ENCODE peak calls at places on chromosomes 1 and 21, in five cellular contexts. S, I, N, F and H are unnamed samples.

GRCh38 chr21:42341776-42342542 is 8.8 kb downstream of the TFF2 start:
- DNase-seq in F (no peak), I (no peak), N (no peak), S (no peak), H (no peak)

GRCh38 chr1:6008696-6009095 is 16.5 kb upstream of the NPHP4 start:
- DNase-seq in N (peak), F (no peak), I (no peak), S (no peak), H (no peak)

GRCh38 chr1:58768971-58769808 is 14.7 kb downstream of the JUN start:
- DNase-seq in S (peak), N (no peak), I (peak), F (peak), H (peak)

GRCh38 chr1:16158993-16159831 is 3.3 kb upstream of the EPHA2 start:
- DNase-seq in N (peak), S (no peak), I (no peak), F (no peak), H (no peak)

GRCh38 chr1:53294557-53294956 is 33.3 kb downstream of the LRP8 start:
- DNase-seq in N (peak), F (no peak), I (peak), S (no peak), H (peak)

GRCh38 chr1:214970016-214970415 is 112.5 kb upstream of the KCNK2 start:
- DNase-seq in I (no peak), F (no peak), N (no peak), S (no peak), H (no peak)

GRCh38 chr1:147287133-147287865 is 44.8 kb downstream of the CHD1L start:
- DNase-seq in N (no peak), S (no peak), F (no peak), I (no peak), H (peak)

GRCh38 chr1:44643721-44644330 is 30.5 kb downstream of the TMEM53 start:
- DNase-seq in S (no peak), N (peak), I (no peak), F (no peak), H (no peak)

GRCh38 chr1:150258275-150258666 is 697 bp downstream of the CA14 start:
- DNase-seq in I (no peak), F (peak), S (no peak), N (no peak), H (no peak)

GRCh38 chr21:29511076-29511475 is 212.4 kb downstream of the BACH1 start:
- DNase-seq in S (no peak), F (no peak), I (no peak), N (no peak), H (no peak)

GRCh38 chr1:30724175-30724574 is 790 bp upstream of the MATN1 start:
- DNase-seq in F (no peak), I (no peak), N (peak), S (no peak), H (no peak)
- TF ChIP-seq CTCF in F (peak), I (peak), N (no peak), S (no peak), H (peak)

DNA sequence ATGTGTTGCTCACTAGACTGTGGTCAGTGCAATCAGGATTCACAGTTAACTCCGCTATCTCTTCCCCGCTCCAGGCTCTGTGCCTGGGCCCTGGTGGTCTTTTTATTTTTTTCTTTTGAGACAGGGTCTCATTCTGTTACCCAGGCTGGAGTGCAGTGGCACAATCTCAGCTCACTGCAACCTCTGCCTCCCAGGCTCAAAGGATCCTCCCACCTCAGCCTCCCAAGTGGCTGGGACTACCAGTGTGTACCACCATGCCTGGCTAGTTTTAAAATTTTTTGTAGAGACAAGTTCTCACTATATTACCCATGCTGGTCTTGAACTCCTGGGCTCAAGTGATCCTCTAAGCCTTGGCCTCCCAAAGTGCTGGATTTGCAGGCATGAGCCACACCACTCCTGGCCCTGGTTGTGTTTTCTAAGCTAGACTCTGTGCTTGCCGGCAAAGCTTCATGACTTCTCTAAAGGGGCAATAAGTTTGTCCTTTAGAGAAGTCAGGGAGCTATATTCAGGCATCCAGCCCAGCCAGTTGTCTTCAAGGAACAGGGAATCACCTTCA is 1.4 kb downstream of the RCSD1 start:
- DNase-seq in N (no peak), S (no peak), F (no peak), I (no peak), H (no peak)
- H3K4me3 ChIP-seq in N (no peak), S (peak), F (no peak), I (no peak), H (no peak)

GRCh38 chr1:228265167-228265566 is 57.3 kb downstream of the OBSCN start:
- DNase-seq in S (no peak), F (no peak), N (no peak), I (no peak), H (peak)
- TF ChIP-seq CTCF in S (no peak), F (peak), N (peak), I (peak), H (peak)

GRCh38 chr1:237868814-237869600 is 21.7 kb downstream of the ZP4 start:
- DNase-seq in S (no peak), I (no peak), F (no peak), N (no peak), H (no peak)

GRCh38 chr1:237863234-237863633 is 27.5 kb downstream of the ZP4 start:
- DNase-seq in I (no peak), S (no peak), F (no peak), N (no peak), H (no peak)

GRCh38 chr1:237861944-237862343 is 28.8 kb downstream of the ZP4 start:
- DNase-seq in F (no peak), N (no peak), S (no peak), I (no peak), H (no peak)

GRCh38 chr1:237867380-237867888 is 23.3 kb downstream of the ZP4 start:
- DNase-seq in I (no peak), N (no peak), F (peak), S (no peak), H (no peak)

GRCh38 chr1:237864338-237865244 is 26.1 kb downstream of the ZP4 start:
- DNase-seq in F (peak), I (peak), N (no peak), S (no peak), H (peak)
- H3K4me3 ChIP-seq in F (no peak), I (no peak), N (peak), S (no peak), H (no peak)

GRCh38 chr1:235835226-235835625 is 31.5 kb downstream of the LYST start:
- DNase-seq in S (no peak), N (no peak), F (no peak), I (no peak), H (peak)
- TF ChIP-seq CTCF in S (no peak), N (no peak), F (no peak), I (no peak), H (no peak)

GRCh38 chr21:46456750-46457149 is 1.9 kb upstream of the DIP2A start:
- DNase-seq in I (no peak), N (no peak), F (no peak), S (no peak), H (no peak)

GRCh38 chr21:46457801-46458314 is 833 bp upstream of the DIP2A start:
- DNase-seq in S (no peak), N (no peak), F (no peak), I (peak), H (peak)

GRCh38 chr21:46458315-46459023 is at the start of gene DIP2A:
- DNase-seq in I (peak), F (peak), S (peak), N (peak), H (peak)

GRCh38 chr21:46459356-46460112 is 843 bp downstream of the DIP2A start:
- DNase-seq in N (peak), I (no peak), F (peak), S (peak), H (peak)

DNA sequence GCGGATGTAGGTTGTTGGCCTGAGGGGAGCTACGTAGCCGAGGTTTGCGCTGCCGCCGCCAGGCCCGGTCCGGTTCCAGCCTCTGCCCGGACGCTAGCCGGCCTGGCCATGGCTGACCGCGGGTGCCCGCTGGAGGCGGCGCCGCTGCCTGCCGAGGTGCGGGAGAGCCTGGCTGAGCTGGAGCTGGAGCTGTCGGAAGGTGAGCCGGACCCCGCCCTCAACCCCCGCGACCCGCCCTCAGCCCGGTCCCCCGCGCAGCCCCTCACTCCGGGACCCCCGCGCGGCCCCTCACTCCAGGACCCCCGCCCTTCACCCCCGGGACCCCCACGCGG is 299 bp downstream of the DIP2A start:
- DNase-seq in F (no peak), I (no peak), S (no peak), N (no peak), H (no peak)
- H3K4me3 ChIP-seq in F (peak), I (peak), S (peak), N (peak), H (peak)

DNA sequence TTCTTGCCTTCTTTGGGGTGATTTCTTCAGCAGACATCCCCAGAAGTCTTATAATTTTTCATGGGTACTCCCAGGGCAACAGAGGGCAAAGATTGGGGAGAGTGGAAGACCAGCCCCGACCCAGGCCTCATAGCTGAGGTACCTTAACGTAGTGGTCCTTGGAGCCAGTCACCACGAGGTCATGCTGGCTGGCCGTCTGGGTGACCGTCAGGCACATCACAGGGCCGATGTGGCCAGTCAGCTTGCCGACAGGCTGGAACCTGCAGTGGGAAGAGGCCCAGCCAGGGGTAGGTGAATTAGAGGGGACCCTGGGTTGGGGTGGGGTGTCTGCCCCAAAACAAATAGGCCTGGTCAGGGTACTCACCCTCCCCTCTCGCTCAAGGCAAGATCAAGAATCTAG is 46.9 kb downstream of the KIF21B start:
- DNase-seq in F (no peak), S (no peak), I (no peak), N (peak), H (no peak)
- TF ChIP-seq CTCF in F (no peak), S (no peak), I (no peak), N (no peak), H (no peak)

GRCh38 chr1:153789478-153790148 is 14.4 kb downstream of the SLC27A3 start:
- DNase-seq in N (no peak), F (no peak), S (no peak), I (no peak), H (no peak)
- H3K4me3 ChIP-seq in N (peak), F (no peak), S (peak), I (no peak), H (no peak)

GRCh38 chr1:202561726-202562442 is 148.4 kb downstream of the SYT2 start:
- DNase-seq in S (no peak), F (no peak), I (no peak), N (no peak), H (no peak)
- TF ChIP-seq CTCF in S (no peak), F (peak), I (no peak), N (peak), H (no peak)

DNA sequence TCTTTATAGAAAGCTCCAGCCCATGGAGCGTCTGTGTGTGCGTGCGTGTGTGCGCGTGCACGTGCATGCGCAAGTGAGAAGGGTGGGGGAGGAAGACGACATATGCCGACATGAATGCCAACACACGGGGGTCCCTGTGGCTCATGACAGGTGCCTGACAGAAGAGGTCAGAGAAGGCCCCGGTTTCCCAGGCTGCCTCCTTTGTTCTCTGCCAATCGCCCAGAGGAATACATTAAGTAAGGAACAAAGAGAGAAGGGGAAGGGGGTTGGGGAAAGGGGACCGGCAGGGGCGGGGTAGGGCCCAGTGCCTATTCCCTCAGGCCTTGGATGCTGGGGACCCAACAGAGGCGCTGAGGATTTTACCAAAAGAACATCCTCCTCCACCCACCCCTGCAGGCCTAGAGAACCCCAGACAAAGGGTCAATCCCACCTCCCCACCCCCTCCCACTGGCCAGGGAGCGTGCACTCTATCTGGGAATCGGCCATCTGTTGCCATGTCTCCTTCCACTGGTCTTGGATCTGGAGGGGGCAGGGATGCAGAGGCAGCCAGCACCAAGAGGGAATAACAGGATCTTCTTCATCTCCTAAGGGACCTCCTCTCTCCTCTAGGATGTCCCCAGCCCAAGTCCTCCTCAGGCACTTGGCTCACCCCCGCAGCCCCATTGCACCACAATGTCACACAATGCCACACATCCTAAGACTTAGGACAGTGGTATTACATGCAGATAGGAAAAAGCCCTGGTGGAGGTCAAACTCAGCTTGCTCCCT is 39.4 kb downstream of the PIK3C2B start:
- DNase-seq in I (no peak), S (no peak), F (peak), N (no peak), H (no peak)
- H3K4me3 ChIP-seq in I (no peak), S (no peak), F (peak), N (no peak), H (no peak)